ENCODE peak calls at places on chromosomes 7 and 10, in four cellular contexts. I is epithelial cell of esophagus, B is fibroblast of mammary gland, K is nephron progenitor cell. G is an unnamed sample.

GRCh38 chr10:28200804-28201203 is 102.1 kb downstream of the MPP7 start:
- DNase-seq in B (peak), K (no peak), I (no peak), G (no peak)

GRCh38 chr10:77160679-77161078 is 476.9 kb downstream of the KCNMA1 start:
- DNase-seq in K (no peak), B (peak), I (peak), G (no peak)

GRCh38 chr7:26863504-26864308 is 684 bp downstream of the SKAP2 start:
- DNase-seq in I (peak), B (peak), K (no peak), G (peak)

GRCh38 chr10:105288613-105289012 is 647.5 kb downstream of the SORCS3 start:
- DNase-seq in B (no peak), K (no peak), I (no peak), G (no peak)

GRCh38 chr7:39446546-39446945 is 119.7 kb upstream of the YAE1 start:
- DNase-seq in B (no peak), I (no peak), K (no peak), G (no peak)

GRCh38 chr7:3141326-3141725 is 97.7 kb upstream of the CARD11 start:
- DNase-seq in K (no peak), I (no peak), B (no peak), G (no peak)

GRCh38 chr7:158500651-158501052 is 87.0 kb downstream of the PTPRN2 start:
- DNase-seq in B (no peak), K (no peak), I (no peak), G (no peak)

GRCh38 chr10:110815354-110816004 is 56.2 kb upstream of the PDCD4 start:
- DNase-seq in B (no peak), K (no peak), I (no peak), G (no peak)

GRCh38 chr7:4606776-4607175 is 75.3 kb upstream of the FOXK1 start:
- DNase-seq in I (no peak), B (no peak), K (no peak), G (no peak)

GRCh38 chr10:9066152-9066551 is 1011.7 kb downstream of the GATA3 start:
- DNase-seq in K (no peak), B (no peak), I (no peak), G (no peak)

GRCh38 chr10:24466616-24466949 is 257.1 kb downstream of the ARHGAP21 start:
- DNase-seq in I (peak), B (no peak), K (no peak), G (no peak)

GRCh38 chr10:3091346-3091787 is 24.0 kb downstream of the PFKP start:
- DNase-seq in I (peak), B (peak), K (no peak), G (no peak)

GRCh38 chr7:84509522-84509921 is 314.9 kb upstream of the SEMA3A start:
- DNase-seq in I (no peak), B (no peak), K (no peak), G (no peak)

GRCh38 chr10:130064783-130065182 is 45.8 kb downstream of the C10orf143 start:
- DNase-seq in B (no peak), I (no peak), K (no peak), G (no peak)

GRCh38 chr10:69641261-69641980 is 11.4 kb downstream of the FAM241B start:
- DNase-seq in I (peak), K (no peak), B (no peak), G (no peak)

GRCh38 chr10:68086011-68086410 is 10.9 kb upstream of the HERC4 start:
- DNase-seq in B (no peak), I (no peak), K (no peak), G (no peak)

GRCh38 chr7:80151274-80151665 is 16.6 kb downstream of the GNAI1 start:
- DNase-seq in K (no peak), I (peak), B (peak), G (no peak)

GRCh38 chr7:22732556-22733126 is 5.6 kb downstream of the IL6 start:
- DNase-seq in I (peak), B (peak), K (no peak), G (no peak)

GRCh38 chr7:99762680-99763327 is 21.2 kb downstream of the CYP3A4 start:
- DNase-seq in B (peak), K (no peak), I (peak), G (no peak)

GRCh38 chr10:19783721-19784120 is 32.5 kb upstream of the PLXDC2 start:
- DNase-seq in K (no peak), I (no peak), B (no peak), G (no peak)

GRCh38 chr7:151813445-151813844 is 63.5 kb downstream of the PRKAG2 start:
- DNase-seq in K (no peak), I (no peak), B (no peak), G (no peak)

GRCh38 chr10:132064082-132064755 is 1.5 kb upstream of the JAKMIP3 start:
- DNase-seq in K (no peak), B (no peak), I (no peak), G (no peak)

GRCh38 chr7:11317766-11318165 is 344.1 kb downstream of the PHF14 start:
- DNase-seq in K (no peak), I (no peak), B (no peak), G (no peak)

GRCh38 chr10:97821308-97822038 is 28.2 kb upstream of the GOLGA7B start:
- DNase-seq in I (no peak), B (no peak), K (no peak), G (no peak)

GRCh38 chr10:124353896-124354295 is 64.8 kb downstream of the OAT start:
- DNase-seq in K (no peak), B (no peak), I (no peak), G (no peak)

GRCh38 chr7:28732037-28732869 is 225.9 kb downstream of the TRIL start:
- DNase-seq in K (peak), B (peak), I (peak), G (no peak)

GRCh38 chr10:70549962-70550845 is 52.3 kb downstream of the PRF1 start:
- DNase-seq in B (peak), K (peak), I (peak), G (peak)

GRCh38 chr10:35422236-35422635 is 85.9 kb downstream of the CCNY start:
- DNase-seq in K (peak), I (peak), B (peak), G (no peak)

GRCh38 chr10:95241533-95241932 is 47.5 kb downstream of the ACSM6 start:
- DNase-seq in I (no peak), B (no peak), K (no peak), G (no peak)

GRCh38 chr7:44973610-44974401 is 5.0 kb downstream of the MYO1G start:
- DNase-seq in K (peak), I (peak), B (no peak), G (peak)
- TF ChIP-seq CTCF in K (peak), I (peak), B (peak), G (peak)

GRCh38 chr7:74141705-74142104 is 32.5 kb upstream of the EIF4H start:
- DNase-seq in B (no peak), K (no peak), I (peak), G (no peak)
- TF ChIP-seq CTCF in B (no peak), K (no peak), I (no peak), G (no peak)

GRCh38 chr10:22758862-22759261 is 44.5 kb upstream of the PIP4K2A start:
- DNase-seq in K (no peak), I (no peak), B (no peak), G (no peak)

GRCh38 chr10:22764639-22765038 is 50.3 kb upstream of the PIP4K2A start:
- DNase-seq in B (peak), K (no peak), I (no peak), G (no peak)

GRCh38 chr10:22765660-22766547 is 51.5 kb upstream of the PIP4K2A start:
- DNase-seq in I (no peak), B (no peak), K (no peak), G (no peak)

GRCh38 chr10:22760025-22760424 is 45.6 kb upstream of the PIP4K2A start:
- DNase-seq in K (no peak), B (no peak), I (no peak), G (no peak)

DNA sequence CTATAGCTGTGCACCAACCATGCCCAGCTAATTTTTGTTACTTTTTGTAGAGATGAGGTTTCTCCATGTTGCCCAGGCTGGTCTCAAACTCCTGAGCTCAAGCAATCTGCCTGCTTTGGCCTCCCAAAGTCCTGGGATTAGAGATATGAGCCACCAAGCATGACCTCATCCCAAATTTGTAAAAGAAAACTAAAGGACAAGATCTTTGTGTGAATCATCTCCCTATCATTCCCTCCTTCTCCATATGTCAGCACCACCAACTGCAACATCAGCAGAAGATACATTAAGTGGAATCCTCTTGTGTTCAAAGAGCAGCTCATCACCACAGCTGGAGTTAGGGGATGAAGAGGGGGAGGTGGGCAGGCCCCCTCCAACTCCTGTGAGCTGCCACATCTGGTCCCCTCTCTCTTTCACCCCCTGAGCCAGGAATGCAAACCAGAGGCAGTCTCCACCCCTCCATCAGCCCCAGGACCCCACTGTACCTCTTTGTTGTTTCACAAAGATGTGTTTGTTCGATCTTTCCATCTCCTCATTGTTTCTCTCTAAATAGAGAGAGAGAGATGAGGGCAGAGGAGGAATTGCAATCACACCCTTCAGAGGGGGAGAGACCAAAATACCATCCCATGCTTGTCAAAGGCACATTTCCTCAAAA is 47.3 kb upstream of the PIP4K2A start:
- DNase-seq in K (no peak), B (peak), I (no peak), G (no peak)
- TF ChIP-seq CTCF in K (no peak), B (no peak), I (no peak), G (no peak)

DNA sequence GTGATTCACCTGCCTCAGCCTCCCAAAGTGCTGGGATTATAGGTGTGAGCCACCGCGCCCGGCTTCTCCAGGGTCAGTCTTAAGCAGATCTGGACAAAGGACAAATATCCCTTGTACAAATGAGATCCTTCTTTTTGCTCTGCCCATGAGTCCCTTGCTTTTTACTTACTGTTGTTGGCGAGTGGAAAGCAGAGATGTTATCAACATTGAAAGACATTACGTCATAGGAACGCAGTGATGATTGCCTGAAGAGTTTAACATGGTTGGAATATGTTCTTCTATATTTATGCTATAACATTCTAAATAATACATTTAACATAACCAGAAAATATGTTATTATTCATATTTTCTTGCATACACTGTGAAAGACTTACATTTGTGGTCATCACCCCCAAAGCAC is 644.3 kb upstream of the LRRN3 start:
- DNase-seq in K (no peak), I (no peak), B (no peak), G (no peak)
- TF ChIP-seq CTCF in K (no peak), I (no peak), B (no peak), G (no peak)

GRCh38 chr7:132249591-132249971 is 326.7 kb downstream of the PLXNA4 start:
- DNase-seq in B (no peak), K (no peak), I (peak), G (no peak)
- TF ChIP-seq CTCF in B (peak), K (peak), I (peak), G (peak)

GRCh38 chr10:127695431-127695830 is 41.6 kb upstream of the FOXI2 start:
- DNase-seq in B (no peak), I (no peak), K (no peak), G (no peak)

GRCh38 chr10:127690176-127690575 is 46.8 kb upstream of the FOXI2 start:
- DNase-seq in I (no peak), B (no peak), K (no peak), G (no peak)

GRCh38 chr10:127699311-127699710 is 37.7 kb upstream of the FOXI2 start:
- DNase-seq in K (no peak), B (no peak), I (no peak), G (no peak)

DNA sequence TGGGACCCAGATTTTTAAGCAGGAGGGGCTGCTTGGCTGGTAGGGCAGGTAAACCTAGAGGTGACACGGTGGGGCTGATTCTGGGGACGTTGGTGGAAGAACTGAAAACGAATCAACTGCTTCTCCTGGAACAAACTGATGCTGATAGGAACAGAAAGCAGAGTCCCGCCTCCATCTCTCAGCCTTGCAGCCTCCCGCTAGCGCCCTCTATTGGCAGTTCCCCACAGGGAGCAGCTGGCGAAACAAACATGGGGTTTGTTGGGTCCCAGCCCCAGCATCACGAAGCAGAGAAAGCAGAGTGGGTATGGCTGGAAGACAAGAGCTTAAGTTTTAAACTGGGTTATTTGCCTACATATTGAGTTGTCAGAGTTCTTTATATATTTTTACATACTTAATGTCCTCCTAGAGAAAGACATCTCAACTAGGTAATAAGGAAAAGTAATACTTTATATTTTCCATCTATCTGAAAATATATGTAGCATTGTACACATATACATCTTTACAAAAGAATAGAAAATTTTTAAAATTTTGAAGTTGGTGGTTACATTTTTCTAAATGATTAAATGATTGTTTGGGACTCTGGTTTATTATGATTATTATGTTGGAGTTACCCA is 42.3 kb upstream of the FOXI2 start:
- DNase-seq in K (peak), I (peak), B (peak), G (peak)
- TF ChIP-seq CTCF in K (peak), I (peak), B (peak), G (peak)

GRCh38 chr7:7018290-7018689 is 164.1 kb upstream of the C1GALT1 start:
- DNase-seq in K (no peak), I (no peak), B (no peak), G (no peak)
- TF ChIP-seq CTCF in K (no peak), I (no peak), B (no peak), G (no peak)

GRCh38 chr7:74708569-74709275 is 51.2 kb downstream of the GTF2I start:
- DNase-seq in I (no peak), K (no peak), B (no peak), G (no peak)

GRCh38 chr7:74707216-74707615 is 49.7 kb downstream of the GTF2I start:
- DNase-seq in B (no peak), I (no peak), K (no peak), G (no peak)

GRCh38 chr7:74713567-74713966 is 56.0 kb downstream of the GTF2I start:
- DNase-seq in B (no peak), I (no peak), K (no peak), G (no peak)

DNA sequence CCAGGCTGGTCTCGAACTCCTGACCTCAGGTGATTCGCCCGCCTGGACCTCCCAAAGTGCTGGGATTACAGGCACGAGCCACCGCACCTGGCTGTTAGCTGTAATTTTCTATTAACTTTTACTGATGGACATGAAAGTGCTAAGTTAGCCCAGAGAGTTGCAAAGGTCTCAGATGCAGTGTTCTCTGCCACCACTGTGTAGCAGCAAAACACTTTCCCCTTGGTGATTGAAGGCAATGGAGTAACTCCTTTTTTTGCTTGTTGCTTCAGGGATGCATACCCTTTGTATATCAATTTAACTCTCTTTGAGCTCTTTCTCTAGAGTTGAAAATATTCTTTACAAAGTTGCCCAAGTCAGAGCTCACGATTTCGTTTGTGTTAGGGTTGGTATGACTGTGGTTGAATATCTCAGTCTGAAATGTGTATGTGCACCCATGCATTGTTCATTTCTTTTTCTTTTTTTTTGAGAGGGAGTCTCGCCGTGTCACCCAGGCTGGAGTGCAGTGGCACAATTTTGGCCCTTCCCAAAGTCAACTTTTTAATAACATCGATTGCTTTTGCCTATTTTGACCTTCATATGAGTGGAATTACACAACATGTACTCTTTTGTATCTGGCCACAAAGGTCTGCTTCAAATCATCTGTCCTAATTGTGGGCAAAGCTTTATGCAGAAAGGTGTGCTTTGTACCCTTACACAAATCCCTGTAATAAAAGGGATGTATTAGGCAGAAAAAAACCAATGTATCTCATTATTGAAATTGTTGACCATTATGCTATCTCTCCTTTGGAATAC is 52.6 kb downstream of the GTF2I start:
- DNase-seq in I (no peak), B (no peak), K (no peak), G (no peak)
- TF ChIP-seq CTCF in I (peak), B (peak), K (no peak), G (peak)

DNA sequence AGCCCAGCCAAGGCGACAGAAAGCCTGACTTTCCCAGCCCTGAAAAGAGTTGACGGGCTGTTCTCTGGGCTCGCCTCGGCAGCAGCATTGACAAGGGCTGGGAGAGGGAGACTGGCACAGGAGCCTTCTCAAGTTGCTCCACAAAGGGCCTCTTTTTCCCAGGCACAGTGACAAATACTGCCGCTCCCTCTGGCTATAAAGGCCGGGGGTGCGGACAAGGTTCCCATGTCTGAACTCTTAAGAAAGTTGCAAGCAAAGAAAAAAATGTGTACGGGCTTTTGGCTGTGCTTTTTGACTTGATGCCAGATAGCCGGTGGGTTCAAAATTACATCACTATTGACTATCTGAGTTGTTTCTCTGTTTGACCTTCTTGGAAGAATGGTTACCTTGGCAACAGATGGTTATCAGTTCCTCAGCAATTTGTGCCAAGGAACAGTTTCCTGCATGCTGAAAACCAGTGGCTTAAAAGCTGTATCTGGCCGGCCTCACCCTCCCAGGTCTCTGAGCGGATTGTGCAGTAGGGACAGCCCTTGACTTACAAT is 115.9 kb upstream of the EEPD1 start:
- DNase-seq in B (peak), K (no peak), I (peak), G (peak)
- TF ChIP-seq CTCF in B (no peak), K (no peak), I (no peak), G (no peak)

DNA sequence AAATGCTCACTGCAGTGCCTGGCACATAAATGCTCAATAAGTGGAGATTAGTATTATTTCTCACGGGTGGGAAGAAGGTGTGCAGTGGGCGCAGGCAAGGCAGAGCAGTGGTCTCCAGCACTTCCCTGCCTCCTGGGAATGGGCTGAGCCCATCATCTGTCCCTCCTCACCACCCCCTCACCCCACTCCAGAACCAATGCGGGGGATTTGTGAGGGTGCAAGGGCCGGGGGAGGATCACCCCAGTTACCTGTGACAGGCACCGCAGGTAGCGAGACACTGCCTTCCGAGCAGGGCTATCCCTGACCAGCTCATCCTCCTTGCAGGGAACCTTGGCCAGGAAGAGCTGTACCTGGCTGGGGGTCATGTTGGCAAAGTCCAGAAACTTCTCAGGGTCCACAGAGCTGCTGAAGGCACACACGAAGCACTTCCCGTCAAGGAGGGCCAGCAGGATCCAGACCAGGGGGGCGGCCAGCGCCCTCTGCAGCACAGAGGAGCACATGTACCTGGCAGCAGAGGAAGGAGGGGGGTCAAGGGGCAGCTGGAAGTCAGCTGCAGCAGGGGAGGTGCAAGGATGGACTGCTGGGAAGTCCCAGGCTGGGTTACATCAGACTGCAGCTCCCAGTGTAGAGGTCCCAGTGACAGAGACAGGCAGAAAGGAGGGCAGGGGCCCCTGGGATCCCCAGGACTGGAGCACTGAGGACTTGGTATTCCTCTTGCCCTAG is 2.8 kb downstream of the CALHM3 start:
- DNase-seq in K (peak), I (no peak), B (peak), G (no peak)
- TF ChIP-seq CTCF in K (no peak), I (no peak), B (peak), G (no peak)

G was measured in neural crest cell.